ENCODE peak calls at places on chromosomes 11 and 22, in seven cellular contexts. One of them, this sample, is unnamed.

GRCh38 chr11:65491163-65491465 is 7.7 kb upstream of the MALAT1 start:
- DNase-seq in WTC11: peak
- DNase-seq in CD4-positive, alpha-beta T cell: no peak
- DNase-seq in HTR-8/SVneo: no peak
- DNase-seq in kidney: peak
- DNase-seq in fibroblast of the aortic adventitia: no peak
- DNase-seq in NCI-H460: no peak
- DNase-seq in this sample: no peak

GRCh38 chr22:32325811-32326237 is 31.8 kb upstream of the RFPL3 start:
- DNase-seq in HTR-8/SVneo: no peak
- DNase-seq in fibroblast of the aortic adventitia: no peak
- DNase-seq in WTC11: peak
- DNase-seq in NCI-H460: no peak
- DNase-seq in CD4-positive, alpha-beta T cell: no peak
- DNase-seq in kidney: peak
- DNase-seq in this sample: no peak

GRCh38 chr11:1052133-1053011 is 15.9 kb upstream of the MUC6 start:
- DNase-seq in HTR-8/SVneo: no peak
- DNase-seq in CD4-positive, alpha-beta T cell: no peak
- DNase-seq in WTC11: peak
- DNase-seq in kidney: peak
- DNase-seq in fibroblast of the aortic adventitia: no peak
- DNase-seq in NCI-H460: no peak
- DNase-seq in this sample: no peak

GRCh38 chr22:19902245-19902699 is 39.3 kb upstream of the COMT start:
- DNase-seq in WTC11: no peak
- DNase-seq in NCI-H460: no peak
- DNase-seq in CD4-positive, alpha-beta T cell: no peak
- DNase-seq in HTR-8/SVneo: no peak
- DNase-seq in kidney: peak
- DNase-seq in fibroblast of the aortic adventitia: no peak
- DNase-seq in this sample: no peak

GRCh38 chr11:93474122-93474521 is 69.1 kb downstream of the SMCO4 start:
- DNase-seq in fibroblast of the aortic adventitia: no peak
- DNase-seq in NCI-H460: no peak
- DNase-seq in WTC11: no peak
- DNase-seq in CD4-positive, alpha-beta T cell: no peak
- DNase-seq in kidney: no peak
- DNase-seq in HTR-8/SVneo: no peak
- DNase-seq in this sample: no peak

GRCh38 chr11:88359529-88359928 is 22.0 kb upstream of the CTSC start:
- DNase-seq in CD4-positive, alpha-beta T cell: no peak
- DNase-seq in kidney: no peak
- DNase-seq in fibroblast of the aortic adventitia: no peak
- DNase-seq in NCI-H460: no peak
- DNase-seq in WTC11: no peak
- DNase-seq in HTR-8/SVneo: no peak
- DNase-seq in this sample: no peak

GRCh38 chr11:70604630-70605520 is 206.5 kb downstream of the CTTN start:
- DNase-seq in WTC11: no peak
- DNase-seq in HTR-8/SVneo: no peak
- DNase-seq in CD4-positive, alpha-beta T cell: no peak
- DNase-seq in NCI-H460: no peak
- DNase-seq in fibroblast of the aortic adventitia: no peak
- DNase-seq in kidney: peak
- DNase-seq in this sample: no peak

GRCh38 chr11:43072096-43072495 is 239.7 kb upstream of the API5 start:
- DNase-seq in fibroblast of the aortic adventitia: no peak
- DNase-seq in NCI-H460: no peak
- DNase-seq in kidney: no peak
- DNase-seq in CD4-positive, alpha-beta T cell: no peak
- DNase-seq in HTR-8/SVneo: no peak
- DNase-seq in WTC11: peak
- DNase-seq in this sample: no peak

GRCh38 chr11:12827929-12828812 is 153.9 kb downstream of the TEAD1 start:
- DNase-seq in fibroblast of the aortic adventitia: peak
- DNase-seq in WTC11: no peak
- DNase-seq in HTR-8/SVneo: peak
- DNase-seq in CD4-positive, alpha-beta T cell: no peak
- DNase-seq in NCI-H460: peak
- DNase-seq in kidney: no peak
- DNase-seq in this sample: no peak

GRCh38 chr11:19730373-19730772 is 17.7 kb downstream of the NAV2 start:
- DNase-seq in WTC11: no peak
- DNase-seq in CD4-positive, alpha-beta T cell: no peak
- DNase-seq in fibroblast of the aortic adventitia: no peak
- DNase-seq in kidney: no peak
- DNase-seq in NCI-H460: no peak
- DNase-seq in HTR-8/SVneo: no peak
- DNase-seq in this sample: no peak

GRCh38 chr11:74559934-74560309 is 32.5 kb upstream of the POLD3 start:
- DNase-seq in WTC11: no peak
- DNase-seq in kidney: no peak
- DNase-seq in CD4-positive, alpha-beta T cell: no peak
- DNase-seq in NCI-H460: no peak
- DNase-seq in HTR-8/SVneo: no peak
- DNase-seq in fibroblast of the aortic adventitia: no peak
- DNase-seq in this sample: no peak

GRCh38 chr22:44925465-44926123 is 84.2 kb downstream of the PHF21B start:
- DNase-seq in NCI-H460: no peak
- DNase-seq in CD4-positive, alpha-beta T cell: no peak
- DNase-seq in HTR-8/SVneo: no peak
- DNase-seq in fibroblast of the aortic adventitia: no peak
- DNase-seq in kidney: peak
- DNase-seq in WTC11: no peak
- DNase-seq in this sample: no peak

GRCh38 chr11:82960000-82960778 is 58.7 kb downstream of the DDIAS start:
- DNase-seq in HTR-8/SVneo: no peak
- DNase-seq in CD4-positive, alpha-beta T cell: no peak
- DNase-seq in kidney: no peak
- DNase-seq in fibroblast of the aortic adventitia: no peak
- DNase-seq in NCI-H460: no peak
- DNase-seq in WTC11: no peak
- DNase-seq in this sample: peak

GRCh38 chr22:50222508-50222907 is 21.7 kb downstream of the SELENOO start:
- DNase-seq in NCI-H460: no peak
- DNase-seq in fibroblast of the aortic adventitia: no peak
- DNase-seq in HTR-8/SVneo: no peak
- DNase-seq in WTC11: no peak
- DNase-seq in kidney: no peak
- DNase-seq in CD4-positive, alpha-beta T cell: no peak
- DNase-seq in this sample: no peak

This sample was measured in T-cell.